ENCODE peak calls at places on chromosomes 1 and 21, in seven cellular contexts. T is testis, Z is GM23248, L is cardiac muscle cell, Y is heart left ventricle, R is stomach, G is psoas muscle. F is an unnamed sample. For H3K4me1, the result is how much of the 10 kb centered on the place peaks cover.

GRCh38 chr1:208641881-208642280 is 397.7 kb upstream of the PLXNA2 start:
- DNase-seq in T (no peak), Z (no peak), L (no peak), Y (no peak), R (no peak), G (no peak), F (no peak)

GRCh38 chr1:44296067-44296466 is 59.0 kb downstream of the ERI3 start:
- DNase-seq in T (no peak), Z (no peak), L (no peak), Y (no peak), R (no peak), G (no peak), F (no peak)

GRCh38 chr21:43880111-43880985 is 15.3 kb downstream of the AGPAT3 start:
- DNase-seq in T (no peak), Z (peak), L (no peak), Y (no peak), R (peak), G (peak), F (no peak)

GRCh38 chr1:109763646-109764415 is at the start of gene EPS8L3:
- DNase-seq in T (peak), Z (no peak), L (no peak), Y (peak), R (peak), G (peak), F (no peak)

GRCh38 chr1:181352695-181353094 is 130.6 kb upstream of the CACNA1E start:
- DNase-seq in T (no peak), Z (no peak), L (no peak), Y (no peak), R (no peak), G (no peak), F (no peak)

GRCh38 chr1:18703041-18703621 is 72.5 kb downstream of the PAX7 start:
- DNase-seq in T (peak), Z (no peak), L (peak), Y (no peak), R (no peak), G (no peak), F (peak)

GRCh38 chr1:162383091-162383490 is 1.6 kb downstream of the C1orf226 start:
- DNase-seq in T (no peak), Z (no peak), L (no peak), Y (no peak), R (no peak), G (no peak), F (no peak)

GRCh38 chr1:91637539-91637994 is 136.9 kb downstream of the CDC7 start:
- DNase-seq in T (no peak), Z (no peak), L (no peak), Y (no peak), R (no peak), G (no peak), F (no peak)

GRCh38 chr1:41638086-41639024 is 153.9 kb upstream of the EDN2 start:
- DNase-seq in T (no peak), Z (no peak), L (no peak), Y (no peak), R (no peak), G (no peak), F (no peak)

GRCh38 chr1:63537940-63538339 is 14.6 kb downstream of the EFCAB7 start:
- DNase-seq in T (no peak), Z (peak), L (no peak), Y (no peak), R (no peak), G (no peak), F (no peak)

GRCh38 chr1:101728029-101728428 is 268.7 kb downstream of the OLFM3 start:
- DNase-seq in T (no peak), Z (no peak), L (no peak), Y (no peak), R (no peak), G (no peak), F (no peak)

GRCh38 chr1:170126691-170127090 is 19.1 kb upstream of the NTMT2 start:
- DNase-seq in T (no peak), Z (peak), L (peak), Y (no peak), R (no peak), G (no peak), F (peak)

GRCh38 chr1:50422946-50423669 is at the start of gene DMRTA2:
- DNase-seq in T (no peak), Z (no peak), L (peak), Y (no peak), R (no peak), G (no peak), F (peak)

GRCh38 chr1:3742439-3743298 is 9.6 kb upstream of the CCDC27 start:
- DNase-seq in T (no peak), Z (peak), L (no peak), Y (no peak), R (no peak), G (peak), F (no peak)

GRCh38 chr1:97004054-97004453 is 282.5 kb downstream of the PTBP2 start:
- DNase-seq in T (no peak), Z (no peak), L (no peak), Y (no peak), R (no peak), G (no peak), F (no peak)

GRCh38 chr1:51071291-51071690 is 30.7 kb upstream of the C1orf185 start:
- DNase-seq in T (no peak), Z (peak), L (no peak), Y (no peak), R (no peak), G (no peak), F (no peak)

GRCh38 chr1:117699953-117700352 is 94.1 kb downstream of the TENT5C start:
- DNase-seq in T (no peak), Z (no peak), L (no peak), Y (no peak), R (no peak), G (no peak), F (no peak)

GRCh38 chr1:245583575-245584330 is 429.0 kb downstream of the KIF26B start:
- DNase-seq in T (no peak), Z (peak), L (no peak), Y (peak), R (no peak), G (no peak), F (no peak)

GRCh38 chr1:162421258-162422194 is 9.6 kb upstream of the SH2D1B start:
- DNase-seq in T (peak), Z (no peak), L (no peak), Y (no peak), R (no peak), G (no peak), F (no peak)

GRCh38 chr1:10045480-10046355 is 13.0 kb downstream of the UBE4B start:
- DNase-seq in T (peak), Z (peak), L (no peak), Y (no peak), R (peak), G (no peak), F (no peak)

GRCh38 chr1:3530931-3531818 is 76.7 kb downstream of the ARHGEF16 start:
- DNase-seq in T (peak), Z (peak), L (peak), Y (peak), R (peak), G (peak), F (peak)

GRCh38 chr21:31514598-31514997 is 144.9 kb upstream of the SOD1 start:
- DNase-seq in T (peak), Z (no peak), L (peak), Y (no peak), R (no peak), G (no peak), F (peak)

GRCh38 chr21:14918542-14918941 is 146.3 kb downstream of the NRIP1 start:
- DNase-seq in T (no peak), Z (peak), L (no peak), Y (no peak), R (no peak), G (no peak), F (no peak)

GRCh38 chr1:93699676-93700168 is 18.1 kb upstream of the BCAR3 start:
- DNase-seq in T (no peak), Z (no peak), L (no peak), Y (no peak), R (no peak), G (no peak), F (no peak)

GRCh38 chr1:237590381-237590780 is 300.3 kb downstream of the ZP4 start:
- DNase-seq in T (no peak), Z (peak), L (no peak), Y (no peak), R (no peak), G (no peak), F (no peak)

GRCh38 chr1:5637171-5637570 is 355.1 kb downstream of the NPHP4 start:
- DNase-seq in T (peak), Z (peak), L (no peak), Y (no peak), R (peak), G (no peak), F (peak)

GRCh38 chr1:184487561-184488200 is 100.9 kb downstream of the C1orf21 start:
- DNase-seq in T (no peak), Z (no peak), L (no peak), Y (no peak), R (no peak), G (no peak), F (no peak)

GRCh38 chr1:162696286-162696862 is 64.1 kb downstream of the DDR2 start:
- DNase-seq in T (peak), Z (peak), L (peak), Y (peak), R (peak), G (peak), F (peak)

GRCh38 chr1:17531682-17532487 is 7.6 kb upstream of the ARHGEF10L start:
- DNase-seq in T (peak), Z (peak), L (peak), Y (peak), R (peak), G (peak), F (peak)

GRCh38 chr1:53582211-53583020 is 123.2 kb downstream of the DMRTB1 start:
- DNase-seq in T (no peak), Z (no peak), L (no peak), Y (no peak), R (no peak), G (no peak), F (no peak)

GRCh38 chr1:91809267-91809666 is 76.7 kb downstream of the TGFBR3 start:
- DNase-seq in T (no peak), Z (no peak), L (no peak), Y (no peak), R (no peak), G (no peak), F (no peak)

GRCh38 chr1:219539645-219540254 is 73.2 kb downstream of the ZC3H11B start:
- DNase-seq in T (no peak), Z (no peak), L (no peak), Y (no peak), R (no peak), G (no peak), F (no peak)

GRCh38 chr21:34835526-34835925 is 166.7 kb downstream of the CLIC6 start:
- DNase-seq in T (peak), Z (peak), L (no peak), Y (no peak), R (no peak), G (no peak), F (no peak)

GRCh38 chr1:154863702-154864174 is 6.3 kb downstream of the KCNN3 start:
- DNase-seq in T (no peak), Z (peak), L (peak), Y (no peak), R (peak), G (peak), F (peak)

GRCh38 chr1:157137051-157137772 is 983 bp downstream of the ETV3 start:
- DNase-seq in T (peak), Z (peak), L (peak), Y (no peak), R (no peak), G (no peak), F (peak)

GRCh38 chr21:42724226-42724920 is 71.0 kb downstream of the PDE9A start:
- DNase-seq in T (no peak), Z (peak), L (no peak), Y (peak), R (no peak), G (no peak), F (no peak)

GRCh38 chr1:154697710-154698109 is 89.7 kb upstream of the ADAR start:
- DNase-seq in T (no peak), Z (peak), L (no peak), Y (no peak), R (no peak), G (no peak), F (no peak)

GRCh38 chr1:169906938-169907337 is 13.2 kb upstream of the SCYL3 start:
- DNase-seq in T (no peak), Z (peak), L (no peak), Y (no peak), R (no peak), G (no peak), F (no peak)

DNA sequence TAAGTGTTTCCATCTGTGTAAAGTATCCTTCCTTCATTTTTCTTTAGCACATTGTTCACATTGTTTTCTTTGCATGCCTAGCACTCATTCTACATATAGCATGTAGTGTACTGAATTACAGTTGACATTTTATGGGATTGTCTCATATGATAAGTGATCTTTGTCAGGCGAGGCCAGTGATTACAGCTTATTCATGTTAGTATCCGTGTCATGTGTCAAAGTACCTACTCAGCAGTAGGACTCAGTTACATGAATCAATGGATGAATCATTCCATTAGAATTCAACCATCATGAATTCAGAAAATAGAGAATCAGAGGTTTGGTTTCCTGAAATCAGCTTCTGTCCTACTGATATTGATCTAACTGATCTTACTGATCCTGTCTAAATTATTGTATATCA is 20.6 kb upstream of the HRNR start:
- DNase-seq in T (no peak), Z (peak), L (no peak), Y (no peak), R (no peak), G (no peak), F (no peak)
- H3K27ac ChIP-seq in T (no peak), Z (peak), L (no peak), Y (no peak), R (no peak), G (no peak), F (no peak)

DNA sequence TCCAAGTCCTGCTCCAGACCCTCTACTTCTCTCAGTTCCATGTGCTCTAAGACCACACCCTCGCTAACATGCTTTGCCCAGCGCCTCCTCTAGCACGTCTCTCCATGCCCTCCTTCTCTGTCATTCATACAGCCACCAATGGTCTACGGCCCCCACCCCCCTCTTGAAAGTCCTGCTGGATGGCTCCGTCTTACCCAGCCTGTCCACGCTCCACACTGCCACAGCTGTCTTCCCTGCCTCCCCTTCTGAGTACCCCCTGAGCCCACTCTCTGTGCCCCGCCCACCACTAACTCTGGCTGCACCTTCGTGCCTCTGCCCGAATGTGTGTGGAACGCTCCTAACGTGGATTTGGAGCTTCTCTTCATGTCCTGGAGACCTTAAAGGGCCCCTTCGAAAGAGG is 244.6 kb downstream of the TRABD2B start:
- DNase-seq in T (no peak), Z (no peak), L (no peak), Y (no peak), R (no peak), G (no peak), F (no peak)
- H3K4me1 ChIP-seq in T (under half), Z (under half), L (under half), Y (under half), R (under half), G (under half), F (under half)

DNA sequence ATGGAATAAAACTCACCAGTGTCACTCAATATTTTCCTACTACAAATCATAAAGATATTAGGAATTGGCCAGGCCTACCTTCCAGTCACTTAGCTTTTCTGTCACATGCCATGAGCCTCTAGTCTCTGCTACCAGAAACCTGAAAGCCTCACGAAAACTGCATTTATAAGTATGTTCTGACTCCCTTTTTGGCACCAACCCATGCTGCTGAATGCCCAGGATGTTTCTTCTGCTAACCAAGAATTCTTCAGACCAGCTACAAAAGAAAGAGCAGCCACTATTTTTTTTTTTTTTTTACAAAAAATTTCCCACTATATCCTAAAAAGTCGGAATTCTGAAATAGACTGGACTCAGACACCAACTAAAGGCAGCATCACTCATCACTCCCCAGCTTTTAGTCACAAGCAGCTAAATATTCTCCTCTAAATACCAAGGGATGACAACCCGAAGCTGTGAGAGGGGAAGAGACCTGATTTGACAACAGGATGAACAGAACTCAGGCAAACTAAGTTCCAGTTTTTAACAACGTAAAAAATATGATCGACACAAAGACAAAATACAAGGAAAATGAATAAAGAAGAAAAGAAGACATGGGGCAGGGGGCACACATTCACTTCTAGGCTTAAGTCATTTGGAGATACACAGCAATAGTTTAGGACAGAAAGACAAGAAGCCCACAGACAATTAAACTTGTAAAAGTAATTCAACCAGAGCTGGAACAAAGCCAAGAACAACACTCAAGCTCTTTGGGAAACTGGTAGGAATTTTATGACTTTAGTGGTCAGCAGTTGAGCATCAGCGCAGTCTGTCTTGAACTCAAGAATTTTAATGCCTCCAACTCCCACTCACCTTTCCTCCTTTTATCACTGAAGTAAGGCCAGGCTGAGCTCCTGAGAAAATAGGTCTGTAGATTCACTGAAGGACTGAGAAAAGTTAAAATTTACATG is 1.6 kb downstream of the DCAF8 start:
- DNase-seq in T (peak), Z (peak), L (peak), Y (no peak), R (no peak), G (no peak), F (no peak)
- H3K27ac ChIP-seq in T (peak), Z (peak), L (peak), Y (peak), R (peak), G (peak), F (peak)

GRCh38 chr1:107623431-107623830 is 341.5 kb downstream of the VAV3 start:
- DNase-seq in T (no peak), Z (no peak), L (no peak), Y (no peak), R (no peak), G (no peak), F (no peak)
- H3K4me1 ChIP-seq in T (under half), Z (under half), L (under half), Y (under half), R (under half), G (under half), F (under half)

F was measured in neural progenitor cell.